ENCODE peak calls at places on chromosomes 3 and 15, in six cellular contexts. One of them, this sample, is unnamed.

GRCh38 chr15:99619712-99620111 is 53.9 kb downstream of the MEF2A start:
- DNase-seq in cardiac fibroblast: peak
- DNase-seq in pancreas: no peak
- DNase-seq in ovary: no peak
- DNase-seq in body of pancreas: no peak
- DNase-seq in naive thymus-derived CD4-positive, alpha-beta T cell: no peak
- DNase-seq in this sample: no peak

GRCh38 chr3:124117486-124117885 is 125.6 kb upstream of the ROPN1 start:
- DNase-seq in cardiac fibroblast: peak
- DNase-seq in naive thymus-derived CD4-positive, alpha-beta T cell: no peak
- DNase-seq in body of pancreas: no peak
- DNase-seq in ovary: no peak
- DNase-seq in pancreas: no peak
- DNase-seq in this sample: peak

GRCh38 chr15:62067448-62068044 is 769 bp downstream of the C2CD4A start:
- DNase-seq in ovary: peak
- DNase-seq in pancreas: peak
- DNase-seq in naive thymus-derived CD4-positive, alpha-beta T cell: no peak
- DNase-seq in cardiac fibroblast: peak
- DNase-seq in body of pancreas: peak
- DNase-seq in this sample: no peak

GRCh38 chr15:71508081-71508682 is 302.2 kb upstream of the NR2E3 start:
- DNase-seq in ovary: no peak
- DNase-seq in cardiac fibroblast: peak
- DNase-seq in pancreas: no peak
- DNase-seq in body of pancreas: no peak
- DNase-seq in naive thymus-derived CD4-positive, alpha-beta T cell: no peak
- DNase-seq in this sample: no peak

GRCh38 chr3:138916824-138917223 is 30.1 kb downstream of the FOXL2 start:
- DNase-seq in ovary: no peak
- DNase-seq in cardiac fibroblast: no peak
- DNase-seq in body of pancreas: peak
- DNase-seq in naive thymus-derived CD4-positive, alpha-beta T cell: no peak
- DNase-seq in pancreas: peak
- DNase-seq in this sample: no peak

GRCh38 chr3:127233371-127233770 is 40.4 kb downstream of the PRR23E start:
- DNase-seq in naive thymus-derived CD4-positive, alpha-beta T cell: no peak
- DNase-seq in ovary: no peak
- DNase-seq in cardiac fibroblast: peak
- DNase-seq in body of pancreas: no peak
- DNase-seq in pancreas: no peak
- DNase-seq in this sample: no peak

GRCh38 chr3:13011369-13012227 is 61.6 kb downstream of the IQSEC1 start:
- DNase-seq in body of pancreas: no peak
- DNase-seq in cardiac fibroblast: no peak
- DNase-seq in ovary: no peak
- DNase-seq in pancreas: no peak
- DNase-seq in naive thymus-derived CD4-positive, alpha-beta T cell: peak
- DNase-seq in this sample: peak

GRCh38 chr3:97138914-97139541 is 324.6 kb downstream of the EPHA6 start:
- DNase-seq in naive thymus-derived CD4-positive, alpha-beta T cell: no peak
- DNase-seq in ovary: no peak
- DNase-seq in pancreas: no peak
- DNase-seq in body of pancreas: no peak
- DNase-seq in cardiac fibroblast: peak
- DNase-seq in this sample: no peak

GRCh38 chr3:149152420-149152819 is 23.0 kb downstream of the HPS3 start:
- DNase-seq in pancreas: no peak
- DNase-seq in ovary: no peak
- DNase-seq in cardiac fibroblast: peak
- DNase-seq in body of pancreas: no peak
- DNase-seq in naive thymus-derived CD4-positive, alpha-beta T cell: no peak
- DNase-seq in this sample: no peak

GRCh38 chr3:115071611-115072010 is 75.5 kb downstream of the ZBTB20 start:
- DNase-seq in body of pancreas: no peak
- DNase-seq in cardiac fibroblast: peak
- DNase-seq in naive thymus-derived CD4-positive, alpha-beta T cell: no peak
- DNase-seq in pancreas: no peak
- DNase-seq in ovary: no peak
- DNase-seq in this sample: peak

GRCh38 chr15:73904026-73904815 is 22.0 kb upstream of the LOXL1 start:
- DNase-seq in body of pancreas: no peak
- DNase-seq in pancreas: no peak
- DNase-seq in naive thymus-derived CD4-positive, alpha-beta T cell: no peak
- DNase-seq in cardiac fibroblast: no peak
- DNase-seq in ovary: no peak
- DNase-seq in this sample: no peak

GRCh38 chr3:123352134-123352554 is 96.7 kb downstream of the ADCY5 start:
- DNase-seq in pancreas: peak
- DNase-seq in cardiac fibroblast: no peak
- DNase-seq in naive thymus-derived CD4-positive, alpha-beta T cell: no peak
- DNase-seq in ovary: peak
- DNase-seq in body of pancreas: peak
- DNase-seq in this sample: no peak

GRCh38 chr15:66459818-66460615 is 37.5 kb downstream of the SNAPC5 start:
- DNase-seq in naive thymus-derived CD4-positive, alpha-beta T cell: no peak
- DNase-seq in pancreas: no peak
- DNase-seq in ovary: no peak
- DNase-seq in body of pancreas: no peak
- DNase-seq in cardiac fibroblast: peak
- DNase-seq in this sample: peak

GRCh38 chr3:33046521-33046920 is 50.4 kb downstream of the GLB1 start:
- DNase-seq in body of pancreas: no peak
- DNase-seq in ovary: no peak
- DNase-seq in cardiac fibroblast: no peak
- DNase-seq in pancreas: no peak
- DNase-seq in naive thymus-derived CD4-positive, alpha-beta T cell: no peak
- DNase-seq in this sample: no peak

GRCh38 chr3:9153763-9154601 is 95.5 kb downstream of the SRGAP3 start:
- DNase-seq in naive thymus-derived CD4-positive, alpha-beta T cell: no peak
- DNase-seq in cardiac fibroblast: no peak
- DNase-seq in body of pancreas: no peak
- DNase-seq in pancreas: no peak
- DNase-seq in ovary: no peak
- DNase-seq in this sample: no peak

GRCh38 chr15:62125763-62126162 is 39.3 kb downstream of the C2CD4B start:
- DNase-seq in ovary: no peak
- DNase-seq in pancreas: peak
- DNase-seq in body of pancreas: peak
- DNase-seq in cardiac fibroblast: peak
- DNase-seq in naive thymus-derived CD4-positive, alpha-beta T cell: no peak
- DNase-seq in this sample: no peak

GRCh38 chr3:106206165-106206564 is 337.4 kb upstream of the CBLB start:
- DNase-seq in cardiac fibroblast: peak
- DNase-seq in ovary: no peak
- DNase-seq in pancreas: no peak
- DNase-seq in body of pancreas: no peak
- DNase-seq in naive thymus-derived CD4-positive, alpha-beta T cell: peak
- DNase-seq in this sample: peak
- H3K4me3 ChIP-seq in cardiac fibroblast: no peak
- H3K4me3 ChIP-seq in ovary: no peak
- H3K4me3 ChIP-seq in pancreas: no peak
- H3K4me3 ChIP-seq in body of pancreas: no peak
- H3K4me3 ChIP-seq in naive thymus-derived CD4-positive, alpha-beta T cell: peak
- H3K4me3 ChIP-seq in this sample: peak

GRCh38 chr3:156750191-156750873 is 75.8 kb upstream of the LEKR1 start:
- DNase-seq in naive thymus-derived CD4-positive, alpha-beta T cell: no peak
- DNase-seq in body of pancreas: no peak
- DNase-seq in ovary: no peak
- DNase-seq in cardiac fibroblast: peak
- DNase-seq in pancreas: no peak
- DNase-seq in this sample: peak

GRCh38 chr3:156747046-156747445 is 72.7 kb downstream of the TIPARP start:
- DNase-seq in naive thymus-derived CD4-positive, alpha-beta T cell: no peak
- DNase-seq in body of pancreas: no peak
- DNase-seq in pancreas: no peak
- DNase-seq in ovary: no peak
- DNase-seq in cardiac fibroblast: no peak
- DNase-seq in this sample: no peak

GRCh38 chr3:156750874-156751245 is 75.3 kb upstream of the LEKR1 start:
- DNase-seq in cardiac fibroblast: peak
- DNase-seq in ovary: no peak
- DNase-seq in naive thymus-derived CD4-positive, alpha-beta T cell: no peak
- DNase-seq in pancreas: no peak
- DNase-seq in body of pancreas: no peak
- DNase-seq in this sample: no peak

GRCh38 chr3:156749244-156749643 is 74.9 kb downstream of the TIPARP start:
- DNase-seq in naive thymus-derived CD4-positive, alpha-beta T cell: no peak
- DNase-seq in ovary: no peak
- DNase-seq in cardiac fibroblast: no peak
- DNase-seq in body of pancreas: no peak
- DNase-seq in pancreas: no peak
- DNase-seq in this sample: peak

DNA sequence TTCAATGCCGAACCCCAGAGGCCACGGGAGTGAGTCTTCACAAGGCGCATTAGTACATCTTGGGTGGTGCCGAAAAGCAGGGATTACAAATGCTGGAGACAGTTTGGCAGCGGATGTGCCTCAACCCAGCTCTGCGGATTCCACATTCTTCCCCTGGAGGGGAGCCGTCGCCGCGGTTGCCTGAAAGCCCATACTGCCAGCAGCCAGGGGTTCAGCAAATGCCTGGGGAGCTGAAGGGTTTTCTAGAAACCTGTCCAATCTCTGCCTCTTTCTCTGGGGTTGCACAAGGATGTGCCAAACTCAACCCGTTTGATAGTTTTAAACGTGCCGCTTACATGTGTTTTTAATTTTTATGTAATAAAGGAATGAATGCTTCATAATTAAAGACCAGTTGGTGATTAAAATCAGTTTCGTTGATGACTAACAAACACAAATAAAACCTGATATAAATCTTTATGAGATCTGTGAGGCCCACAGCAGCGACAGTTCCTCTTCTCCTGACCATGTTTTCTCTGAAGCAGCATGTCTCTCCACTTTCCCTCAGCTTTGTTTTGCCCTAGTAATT is 74.6 kb upstream of the LEKR1 start:
- DNase-seq in body of pancreas: no peak
- DNase-seq in cardiac fibroblast: peak
- DNase-seq in ovary: peak
- DNase-seq in naive thymus-derived CD4-positive, alpha-beta T cell: no peak
- DNase-seq in pancreas: no peak
- DNase-seq in this sample: peak
- H3K4me3 ChIP-seq in body of pancreas: no peak
- H3K4me3 ChIP-seq in cardiac fibroblast: no peak
- H3K4me3 ChIP-seq in ovary: no peak
- H3K4me3 ChIP-seq in naive thymus-derived CD4-positive, alpha-beta T cell: no peak
- H3K4me3 ChIP-seq in pancreas: no peak
- H3K4me3 ChIP-seq in this sample: peak

GRCh38 chr3:184715943-184716651 is 4.2 kb upstream of the MAGEF1 start:
- DNase-seq in cardiac fibroblast: peak
- DNase-seq in pancreas: peak
- DNase-seq in ovary: no peak
- DNase-seq in body of pancreas: no peak
- DNase-seq in naive thymus-derived CD4-positive, alpha-beta T cell: no peak
- DNase-seq in this sample: no peak
- H3K4me3 ChIP-seq in cardiac fibroblast: no peak
- H3K4me3 ChIP-seq in pancreas: no peak
- H3K4me3 ChIP-seq in ovary: no peak
- H3K4me3 ChIP-seq in body of pancreas: no peak
- H3K4me3 ChIP-seq in naive thymus-derived CD4-positive, alpha-beta T cell: no peak
- H3K4me3 ChIP-seq in this sample: peak

GRCh38 chr3:45597166-45597565 is 2.6 kb downstream of the LIMD1 start:
- DNase-seq in cardiac fibroblast: peak
- DNase-seq in pancreas: peak
- DNase-seq in naive thymus-derived CD4-positive, alpha-beta T cell: no peak
- DNase-seq in body of pancreas: no peak
- DNase-seq in ovary: no peak
- DNase-seq in this sample: peak
- H3K4me3 ChIP-seq in cardiac fibroblast: peak
- H3K4me3 ChIP-seq in pancreas: no peak
- H3K4me3 ChIP-seq in naive thymus-derived CD4-positive, alpha-beta T cell: peak
- H3K4me3 ChIP-seq in body of pancreas: no peak
- H3K4me3 ChIP-seq in ovary: no peak
- H3K4me3 ChIP-seq in this sample: peak

GRCh38 chr3:102484384-102484783 is 49.6 kb downstream of the ZPLD1 start:
- DNase-seq in pancreas: no peak
- DNase-seq in cardiac fibroblast: no peak
- DNase-seq in body of pancreas: no peak
- DNase-seq in naive thymus-derived CD4-positive, alpha-beta T cell: no peak
- DNase-seq in ovary: no peak
- DNase-seq in this sample: peak

GRCh38 chr3:102483556-102483955 is 48.7 kb downstream of the ZPLD1 start:
- DNase-seq in naive thymus-derived CD4-positive, alpha-beta T cell: no peak
- DNase-seq in pancreas: no peak
- DNase-seq in body of pancreas: no peak
- DNase-seq in ovary: no peak
- DNase-seq in cardiac fibroblast: no peak
- DNase-seq in this sample: no peak

GRCh38 chr3:102478160-102478559 is 43.3 kb downstream of the ZPLD1 start:
- DNase-seq in body of pancreas: no peak
- DNase-seq in naive thymus-derived CD4-positive, alpha-beta T cell: no peak
- DNase-seq in ovary: no peak
- DNase-seq in cardiac fibroblast: no peak
- DNase-seq in pancreas: no peak
- DNase-seq in this sample: no peak

GRCh38 chr3:102480139-102480538 is 45.3 kb downstream of the ZPLD1 start:
- DNase-seq in body of pancreas: no peak
- DNase-seq in ovary: no peak
- DNase-seq in pancreas: no peak
- DNase-seq in cardiac fibroblast: no peak
- DNase-seq in naive thymus-derived CD4-positive, alpha-beta T cell: no peak
- DNase-seq in this sample: no peak

GRCh38 chr3:102481050-102481449 is 46.2 kb downstream of the ZPLD1 start:
- DNase-seq in pancreas: no peak
- DNase-seq in body of pancreas: no peak
- DNase-seq in naive thymus-derived CD4-positive, alpha-beta T cell: no peak
- DNase-seq in ovary: no peak
- DNase-seq in cardiac fibroblast: no peak
- DNase-seq in this sample: no peak
- H3K4me3 ChIP-seq in pancreas: no peak
- H3K4me3 ChIP-seq in body of pancreas: no peak
- H3K4me3 ChIP-seq in naive thymus-derived CD4-positive, alpha-beta T cell: no peak
- H3K4me3 ChIP-seq in ovary: no peak
- H3K4me3 ChIP-seq in cardiac fibroblast: no peak
- H3K4me3 ChIP-seq in this sample: no peak

GRCh38 chr15:92917606-92918407 is 17.7 kb downstream of the CHD2 start:
- DNase-seq in cardiac fibroblast: peak
- DNase-seq in pancreas: peak
- DNase-seq in body of pancreas: peak
- DNase-seq in naive thymus-derived CD4-positive, alpha-beta T cell: peak
- DNase-seq in ovary: peak
- DNase-seq in this sample: peak

GRCh38 chr15:92910451-92910850 is 10.3 kb downstream of the CHD2 start:
- DNase-seq in pancreas: no peak
- DNase-seq in cardiac fibroblast: no peak
- DNase-seq in ovary: no peak
- DNase-seq in naive thymus-derived CD4-positive, alpha-beta T cell: no peak
- DNase-seq in body of pancreas: no peak
- DNase-seq in this sample: no peak

GRCh38 chr15:92915766-92916435 is 15.8 kb downstream of the CHD2 start:
- DNase-seq in pancreas: no peak
- DNase-seq in body of pancreas: no peak
- DNase-seq in ovary: no peak
- DNase-seq in naive thymus-derived CD4-positive, alpha-beta T cell: no peak
- DNase-seq in cardiac fibroblast: no peak
- DNase-seq in this sample: no peak

GRCh38 chr15:92914103-92914499 is 14.0 kb downstream of the CHD2 start:
- DNase-seq in pancreas: no peak
- DNase-seq in body of pancreas: no peak
- DNase-seq in ovary: no peak
- DNase-seq in naive thymus-derived CD4-positive, alpha-beta T cell: no peak
- DNase-seq in cardiac fibroblast: no peak
- DNase-seq in this sample: no peak

GRCh38 chr15:92914768-92915221 is 14.7 kb downstream of the CHD2 start:
- DNase-seq in naive thymus-derived CD4-positive, alpha-beta T cell: peak
- DNase-seq in ovary: no peak
- DNase-seq in body of pancreas: no peak
- DNase-seq in cardiac fibroblast: peak
- DNase-seq in pancreas: no peak
- DNase-seq in this sample: no peak
- H3K4me3 ChIP-seq in naive thymus-derived CD4-positive, alpha-beta T cell: peak
- H3K4me3 ChIP-seq in ovary: no peak
- H3K4me3 ChIP-seq in body of pancreas: no peak
- H3K4me3 ChIP-seq in cardiac fibroblast: no peak
- H3K4me3 ChIP-seq in pancreas: no peak
- H3K4me3 ChIP-seq in this sample: no peak

This sample was measured in osteoblast.